ENCODE peak calls at places on chromosomes 16 and 17, in eight cellular contexts. F, S, W, U, J, E, A and V are unnamed samples.

GRCh38 chr17:28938552-28938951 is 12.8 kb downstream of the PHF12 start:
- DNase-seq in F (no peak), S (no peak), W (no peak), U (no peak), J (no peak), E (no peak), A (no peak), V (no peak)

GRCh38 chr17:74527756-74528155 is 3.5 kb downstream of the CD300LB start:
- DNase-seq in F (no peak), S (no peak), W (no peak), U (no peak), J (no peak), E (no peak), A (no peak), V (no peak)

GRCh38 chr16:48524348-48525200 is 85.4 kb downstream of the N4BP1 start:
- DNase-seq in F (no peak), S (no peak), W (no peak), U (no peak), J (no peak), E (no peak), A (no peak), V (no peak)

GRCh38 chr16:70402916-70403659 is 35.8 kb downstream of the ST3GAL2 start:
- DNase-seq in F (no peak), S (peak), W (no peak), U (no peak), J (no peak), E (no peak), A (no peak), V (no peak)

GRCh38 chr17:73423159-73423715 is 111.4 kb upstream of the CDC42EP4 start:
- DNase-seq in F (no peak), S (no peak), W (no peak), U (no peak), J (no peak), E (no peak), A (no peak), V (no peak)

GRCh38 chr17:17822189-17822978 is 14.4 kb downstream of the SREBF1 start:
- DNase-seq in F (no peak), S (no peak), W (no peak), U (no peak), J (no peak), E (no peak), A (no peak), V (peak)

GRCh38 chr17:77257596-77258458 is 117.1 kb downstream of the SEC14L1 start:
- DNase-seq in F (no peak), S (no peak), W (no peak), U (no peak), J (no peak), E (no peak), A (no peak), V (no peak)

GRCh38 chr17:82948081-82948511 is 108.3 kb upstream of the ZNF750 start:
- DNase-seq in F (no peak), S (no peak), W (no peak), U (no peak), J (no peak), E (no peak), A (no peak), V (no peak)

GRCh38 chr17:77909236-77909635 is 49.3 kb upstream of the TNRC6C start:
- DNase-seq in F (no peak), S (no peak), W (no peak), U (no peak), J (no peak), E (no peak), A (no peak), V (no peak)

GRCh38 chr17:6544770-6545169 is 11.6 kb downstream of the PITPNM3 start:
- DNase-seq in F (no peak), S (no peak), W (no peak), U (no peak), J (no peak), E (no peak), A (no peak), V (no peak)

GRCh38 chr16:4917117-4917516 is 19.8 kb downstream of the PPL start:
- DNase-seq in F (no peak), S (no peak), W (no peak), U (no peak), J (no peak), E (no peak), A (no peak), V (no peak)

GRCh38 chr16:12758031-12758669 is 45.5 kb downstream of the CPPED1 start:
- DNase-seq in F (no peak), S (peak), W (no peak), U (no peak), J (no peak), E (no peak), A (no peak), V (no peak)

GRCh38 chr16:72938426-72939164 is 109.3 kb downstream of the ZFHX3 start:
- DNase-seq in F (peak), S (no peak), W (no peak), U (no peak), J (no peak), E (no peak), A (no peak), V (no peak)